ENCODE peak calls at places on chromosomes 13 and 19, in ten cellular contexts. B is heart left ventricle, H is psoas muscle, Z is thoracic aorta, K is H1, V is heart right ventricle, U is brain microvascular endothelial cell, T is Peyer's patch, X is GM23338, O is body of pancreas. P is an unnamed sample.

GRCh38 chr19:3483226-3483628 is at the start of gene SMIM44:
- DNase-seq in B (no peak), H (no peak), Z (no peak), K (no peak), V (no peak), U (no peak), T (no peak), X (no peak), O (no peak), P (no peak)

GRCh38 chr19:1287622-1288527 is 2.2 kb downstream of the EFNA2 start:
- DNase-seq in B (no peak), H (no peak), Z (no peak), K (no peak), V (no peak), U (no peak), T (no peak), X (no peak), O (no peak), P (no peak)

GRCh38 chr19:14494910-14495677 is 833 bp downstream of the GIPC1 start:
- DNase-seq in B (no peak), H (no peak), Z (no peak), K (no peak), V (no peak), U (no peak), T (no peak), X (no peak), O (no peak), P (no peak)

GRCh38 chr13:37869756-37870488 is at the start of gene TRPC4:
- DNase-seq in B (peak; percentile 71), H (peak; percentile 49), Z (no peak), K (peak; percentile 78), V (peak; percentile 25), U (peak; percentile 79), T (no peak), X (peak; percentile 84), O (peak; percentile 51), P (peak; percentile 74)

GRCh38 chr19:6813659-6814058 is 41.2 kb downstream of the VAV1 start:
- DNase-seq in B (no peak), H (no peak), Z (no peak), K (no peak), V (no peak), U (no peak), T (no peak), X (no peak), O (no peak), P (no peak)

GRCh38 chr13:41463823-41464602 is 6.7 kb downstream of the RGCC start:
- DNase-seq in B (no peak), H (no peak), Z (no peak), K (no peak), V (no peak), U (no peak), T (peak; percentile 65), X (no peak), O (no peak), P (no peak)

GRCh38 chr13:100540621-100541020 is 48.0 kb downstream of the GGACT start:
- DNase-seq in B (no peak), H (no peak), Z (no peak), K (peak; percentile 29), V (no peak), U (peak; percentile 60), T (no peak), X (no peak), O (no peak), P (peak; percentile 38)

GRCh38 chr19:58474291-58474996 is 1.7 kb upstream of the ZNF446 start:
- DNase-seq in B (no peak), H (no peak), Z (no peak), K (no peak), V (no peak), U (peak; percentile 76), T (no peak), X (no peak), O (no peak), P (no peak)

GRCh38 chr19:11423164-11423803 is 4.2 kb upstream of the RGL3 start:
- DNase-seq in B (no peak), H (no peak), Z (no peak), K (peak; percentile 49), V (no peak), U (no peak), T (no peak), X (no peak), O (no peak), P (no peak)

GRCh38 chr19:46456930-46457329 is 14.4 kb downstream of the PNMA8A start:
- DNase-seq in B (no peak), H (no peak), Z (no peak), K (no peak), V (no peak), U (no peak), T (no peak), X (no peak), O (no peak), P (no peak)

GRCh38 chr19:43789029-43789428 is 8.3 kb upstream of the KCNN4 start:
- DNase-seq in B (no peak), H (no peak), Z (no peak), K (no peak), V (no peak), U (no peak), T (no peak), X (peak; percentile 80), O (no peak), P (no peak)

GRCh38 chr19:39936020-39936419 is 1.6 kb upstream of the FCGBP start:
- DNase-seq in B (no peak), H (no peak), Z (no peak), K (no peak), V (no peak), U (no peak), T (no peak), X (no peak), O (no peak), P (no peak)

GRCh38 chr19:39936622-39937021 is 2.2 kb upstream of the FCGBP start:
- DNase-seq in B (no peak), H (no peak), Z (no peak), K (no peak), V (no peak), U (no peak), T (no peak), X (no peak), O (no peak), P (no peak)

GRCh38 chr19:39935262-39935661 is 828 bp upstream of the FCGBP start:
- DNase-seq in B (no peak), H (no peak), Z (no peak), K (no peak), V (no peak), U (no peak), T (no peak), X (no peak), O (no peak), P (no peak)

GRCh38 chr19:39937094-39937493 is 2.7 kb upstream of the FCGBP start:
- DNase-seq in B (no peak), H (no peak), Z (no peak), K (no peak), V (no peak), U (no peak), T (no peak), X (no peak), O (no peak), P (no peak)

DNA sequence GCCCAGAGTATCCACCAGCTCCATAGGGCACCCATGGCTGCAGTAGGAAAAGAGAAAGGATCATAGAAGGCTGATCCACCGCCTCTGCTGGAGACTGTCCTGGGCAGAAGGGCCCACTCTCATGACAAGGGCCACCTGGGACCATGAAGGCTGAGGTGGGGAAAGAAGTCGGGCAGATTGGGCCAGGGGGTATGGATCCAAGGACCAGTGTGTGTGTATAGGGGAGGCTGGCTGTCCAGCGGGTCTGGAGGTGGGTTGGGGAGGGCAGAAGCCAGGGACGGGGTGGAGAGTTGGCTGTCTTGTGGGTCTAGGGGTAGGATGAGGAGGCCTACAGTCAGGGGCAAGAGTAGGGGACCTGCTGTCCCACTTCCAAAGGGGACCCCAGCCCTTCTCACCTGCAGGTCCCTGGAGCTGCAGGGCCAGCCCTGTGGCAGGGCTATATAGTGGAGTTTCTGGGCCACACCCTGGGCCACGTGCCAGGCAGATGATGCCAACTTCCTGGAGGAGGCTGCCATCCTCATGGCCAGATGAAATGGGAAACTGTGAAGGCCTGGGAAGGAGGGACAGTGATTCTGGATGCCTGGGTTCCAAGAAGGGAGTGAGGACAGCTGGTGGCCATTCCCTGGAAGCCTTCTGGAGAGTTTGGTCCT is at the start of gene FCGBP:
- DNase-seq in B (no peak), H (no peak), Z (no peak), K (no peak), V (no peak), U (no peak), T (no peak), X (no peak), O (no peak), P (no peak)
- H3K27ac ChIP-seq in B (no peak within 1 kb of the TSS), H (no peak within 1 kb of the TSS), Z (no peak within 1 kb of the TSS), K (no peak within 1 kb of the TSS), V (no peak within 1 kb of the TSS), U (no peak within 1 kb of the TSS), T (peak within 1 kb of the TSS; percentile 7), X (no peak within 1 kb of the TSS), O (no peak within 1 kb of the TSS), P (no peak within 1 kb of the TSS)

GRCh38 chr19:13011653-13012389 is 16.5 kb downstream of the NFIX start:
- DNase-seq in B (no peak), H (peak; percentile 68), Z (no peak), K (peak; percentile 88), V (no peak), U (no peak), T (no peak), X (peak; percentile 78), O (no peak), P (no peak)
- TF ChIP-seq CTCF in B (no peak), H (peak; percentile 10), Z (no peak), K (no peak), V (no peak), U (no peak), T (no peak), X (no peak), O (no peak), P (no peak)

GRCh38 chr19:42295342-42295741 is 6.6 kb upstream of the PRR19 start:
- DNase-seq in B (no peak), H (no peak), Z (no peak), K (peak; percentile 52), V (no peak), U (no peak), T (no peak), X (no peak), O (no peak), P (no peak)
- H3K27ac ChIP-seq in B (no peak overlapping the region), H (no peak overlapping the region), Z (no peak overlapping the region), K (no peak overlapping the region), V (no peak overlapping the region), U (no peak overlapping the region), T (no peak overlapping the region), X (peak overlapping the region; percentile 88), O (no peak overlapping the region), P (no peak overlapping the region)

DNA sequence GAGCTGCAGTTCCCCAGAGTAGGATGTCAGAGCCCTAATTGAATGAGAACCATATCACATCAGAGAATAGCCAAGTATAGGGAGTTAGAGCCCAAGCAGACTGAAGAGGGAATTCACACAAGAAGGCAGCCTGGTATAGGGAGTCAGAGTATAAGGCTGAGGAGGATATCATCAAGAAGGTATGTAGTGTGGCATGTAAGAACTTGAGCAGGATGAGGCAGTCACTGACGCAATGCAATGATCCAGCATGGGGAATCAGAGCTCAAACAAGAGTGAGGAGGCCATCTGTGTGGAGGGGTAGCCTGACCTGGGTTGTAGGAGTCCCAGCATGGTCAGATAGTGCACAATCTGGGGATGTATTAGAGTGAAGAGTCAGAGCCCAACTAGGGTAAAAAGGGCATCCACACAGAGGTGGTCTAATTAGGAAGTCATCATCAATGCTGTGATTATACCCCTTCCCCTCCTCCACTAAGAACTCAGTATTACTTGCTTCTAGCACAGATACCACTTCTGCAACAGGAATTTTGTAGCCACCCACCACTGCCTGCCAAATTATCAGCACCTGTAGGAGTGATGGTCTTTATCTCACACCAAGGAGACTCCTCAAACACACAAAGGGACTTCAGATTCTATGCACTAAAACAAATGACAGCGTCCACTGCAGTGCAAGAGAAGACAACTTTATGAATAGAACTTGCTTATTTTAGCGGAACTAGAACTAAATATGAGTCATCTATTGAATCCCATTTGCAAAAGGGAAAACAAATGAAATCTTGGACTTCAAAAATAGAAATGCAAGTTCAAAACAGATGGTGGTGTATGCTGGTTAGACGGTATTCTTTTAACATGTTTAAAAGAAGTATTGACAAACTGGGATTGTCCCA is 107.2 kb downstream of the FNDC3A start:
- DNase-seq in B (no peak), H (no peak), Z (no peak), K (no peak), V (no peak), U (peak; percentile 77), T (no peak), X (no peak), O (no peak), P (no peak)
- TF ChIP-seq CTCF in B (no peak), H (no peak), Z (no peak), K (no peak), V (no peak), U (no peak), T (no peak), X (no peak), O (no peak), P (no peak)